ENCODE peak calls at places on chromosomes 2 and 18, in six cellular contexts. L is ACHN, U is cardiac muscle cell, S is AG10803, A is NCI-H2171 treated with DMSO at 0.1 percent for 48 hours, C is RCC 7860. B is an unnamed sample.

GRCh38 chr2:238929242-238930081 is 81.6 kb downstream of the TWIST2 start:
- DNase-seq in C (no peak), L (no peak), U (peak), S (peak), A (no peak), B (no peak)

GRCh38 chr2:197947219-197947757 is 142.9 kb downstream of the PLCL1 start:
- DNase-seq in L (no peak), C (no peak), U (no peak), A (no peak), S (no peak), B (no peak)

GRCh38 chr2:64675860-64676259 is 22.1 kb upstream of the SERTAD2 start:
- DNase-seq in C (peak), S (peak), L (peak), U (no peak), A (no peak), B (no peak)

GRCh38 chr2:2828774-2829368 is 497.8 kb upstream of the MYT1L start:
- DNase-seq in L (no peak), U (peak), A (peak), S (no peak), C (no peak), B (no peak)

GRCh38 chr2:157741819-157742484 is 113.3 kb upstream of the ACVR1C start:
- DNase-seq in S (no peak), C (no peak), L (no peak), U (no peak), A (no peak), B (no peak)

GRCh38 chr2:72613931-72614330 is 211.9 kb downstream of the EXOC6B start:
- DNase-seq in U (peak), C (no peak), S (no peak), A (no peak), L (no peak), B (no peak)

GRCh38 chr18:57185434-57185833 is 38.5 kb downstream of the BOD1L2 start:
- DNase-seq in A (no peak), S (no peak), C (no peak), U (no peak), L (no peak), B (no peak)

GRCh38 chr2:105437708-105438103 is 38.9 kb upstream of the FHL2 start:
- DNase-seq in A (no peak), U (peak), S (peak), L (no peak), C (no peak), B (peak)

GRCh38 chr18:13260114-13260926 is 41.8 kb downstream of the LDLRAD4 start:
- DNase-seq in S (no peak), L (no peak), C (no peak), U (no peak), A (no peak), B (no peak)